ENCODE peak calls at places on chromosomes 7 and 10, in five cellular contexts. M, Z, D, C and V are unnamed samples.

GRCh38 chr7:145862212-145862611 is 254.4 kb upstream of the CNTNAP2 start:
- ATAC-seq in Z (no peak), M (no peak), D (no peak), C (no peak), V (no peak)

GRCh38 chr7:106866298-106867281 is 1.5 kb downstream of the PIK3CG start:
- ATAC-seq in M (no peak), Z (no peak), D (no peak), C (peak; percentile 42), V (peak; percentile 45)

GRCh38 chr10:32005050-32005449 is 51.2 kb downstream of the KIF5B start:
- ATAC-seq in C (peak; percentile 69), Z (peak; percentile 66), D (peak; percentile 73), M (peak; percentile 81), V (peak; percentile 64)

GRCh38 chr7:24911213-24911603 is 68.8 kb downstream of the OSBPL3 start:
- ATAC-seq in C (peak; percentile 10), D (no peak), M (peak; percentile 73), Z (peak; percentile 24), V (peak; percentile 7)

GRCh38 chr7:139594911-139595476 is 71.5 kb downstream of the CLEC2L start:
- ATAC-seq in D (no peak), M (no peak), Z (no peak), C (no peak), V (no peak)

GRCh38 chr7:32088336-32088975 is 18.2 kb upstream of the PDE1C start:
- ATAC-seq in D (peak; percentile 14), C (no peak), Z (peak; percentile 14), M (no peak), V (no peak)

GRCh38 chr7:135715055-135715522 is 12.9 kb downstream of the SLC13A4 start:
- ATAC-seq in Z (no peak), M (no peak), C (no peak), D (no peak), V (no peak)

GRCh38 chr10:133277277-133277992 is 767 bp upstream of the ADAM8 start:
- ATAC-seq in D (no peak), M (no peak), Z (peak; percentile 7), C (no peak), V (no peak)

GRCh38 chr10:126729314-126729871 is 58.9 kb upstream of the C10orf90 start:
- ATAC-seq in C (no peak), M (no peak), Z (no peak), D (no peak), V (no peak)

GRCh38 chr10:42999385-43000020 is 77.4 kb upstream of the RET start:
- ATAC-seq in Z (no peak), C (no peak), D (no peak), M (no peak), V (no peak)

GRCh38 chr7:112546723-112547513 is 66.1 kb downstream of the LSMEM1 start:
- ATAC-seq in D (no peak), M (no peak), C (no peak), Z (no peak), V (no peak)